ENCODE peak calls at places on chromosome 20, in four cellular contexts. L, E, G and N are unnamed samples.

GRCh38 chr20:36866681-36867485 is 9.1 kb upstream of the TLDC2 start:
- DNase-seq in L (peak; percentile 27), E (peak; percentile 32), G (no peak), N (no peak)

GRCh38 chr20:18727032-18727508 is 86.5 kb upstream of the SCP2D1 start:
- DNase-seq in L (no peak), E (no peak), G (no peak), N (no peak)

GRCh38 chr20:37133952-37134351 is 38.2 kb upstream of the RBL1 start:
- DNase-seq in L (no peak), E (no peak), G (no peak), N (no peak)

GRCh38 chr20:17795449-17796095 is 95.8 kb downstream of the BANF2 start:
- DNase-seq in L (no peak), E (peak; percentile 53), G (no peak), N (no peak)

GRCh38 chr20:25632940-25633790 is 9.4 kb upstream of the NANP start:
- DNase-seq in L (no peak), E (no peak), G (no peak), N (no peak)

GRCh38 chr20:25573288-25574251 is 11.8 kb downstream of the NINL start:
- DNase-seq in L (no peak), E (no peak), G (no peak), N (no peak)

GRCh38 chr20:60952861-60953260 is 299.2 kb upstream of the CDH4 start:
- DNase-seq in L (no peak), E (no peak), G (no peak), N (no peak)

GRCh38 chr20:18056174-18057105 is 1.3 kb downstream of the OVOL2 start:
- DNase-seq in L (no peak), E (no peak), G (no peak), N (no peak)

GRCh38 chr20:1952737-1953530 is 40.9 kb downstream of the PDYN start:
- DNase-seq in L (no peak), E (no peak), G (no peak), N (no peak)

GRCh38 chr20:36573798-36574277 is 441 bp downstream of the TGIF2 start:
- DNase-seq in L (peak; percentile 33), E (peak; percentile 14), G (no peak), N (no peak)

GRCh38 chr20:62953839-62954703 is 1.6 kb downstream of the SLC17A9 start:
- DNase-seq in L (peak; percentile 86), E (peak; percentile 80), G (no peak), N (no peak)